ENCODE peak calls at places on chromosomes 3 and 15, in eight cellular contexts. L is AG04449, S is right lobe of liver, T is psoas muscle, O is Calu3, X is progenitor cell of endocrine pancreas, M is brain microvascular endothelial cell, P is MCF 10A. I is an unnamed sample.

GRCh38 chr3:385151-385550 is 188.6 kb downstream of the CHL1 start:
- DNase-seq in O (no peak), P (no peak), T (no peak), X (no peak), M (peak; percentile 2), L (no peak), S (no peak), I (no peak)

GRCh38 chr3:40994611-40995010 is 204.7 kb upstream of the CTNNB1 start:
- DNase-seq in X (no peak), S (no peak), P (no peak), L (no peak), T (no peak), O (no peak), M (no peak), I (no peak)

GRCh38 chr3:150015906-150016305 is 45.2 kb upstream of the PFN2 start:
- DNase-seq in T (no peak), L (no peak), M (no peak), O (no peak), S (no peak), P (no peak), X (no peak), I (no peak)

GRCh38 chr3:118637866-118638265 is 396.8 kb downstream of the IGSF11 start:
- DNase-seq in T (no peak), O (no peak), S (no peak), M (no peak), X (no peak), P (no peak), L (no peak), I (no peak)

GRCh38 chr15:94984886-94985285 is 753.5 kb downstream of the MCTP2 start:
- DNase-seq in O (no peak), S (no peak), P (no peak), T (no peak), M (no peak), L (no peak), X (no peak), I (no peak)

GRCh38 chr3:17151598-17152373 is 267.0 kb downstream of the PLCL2 start:
- DNase-seq in O (no peak), X (no peak), P (no peak), M (peak; percentile 43), S (no peak), T (peak; percentile 50), L (no peak), I (no peak)

GRCh38 chr3:14295777-14296176 is 106.6 kb upstream of the SLC6A6 start:
- DNase-seq in T (no peak), P (no peak), M (no peak), O (no peak), L (no peak), S (no peak), X (no peak), I (no peak)

GRCh38 chr3:184597783-184598182 is 36.2 kb downstream of the EPHB3 start:
- DNase-seq in X (no peak), S (no peak), M (no peak), P (no peak), T (peak; percentile 48), O (peak; percentile 66), L (no peak), I (no peak)

GRCh38 chr15:63210151-63211051 is 21.0 kb downstream of the RAB8B start:
- DNase-seq in X (no peak), S (no peak), M (no peak), P (no peak), O (no peak), T (no peak), L (no peak), I (no peak)

GRCh38 chr3:193240850-193241706 is at the start of gene PLAAT1:
- DNase-seq in S (peak; percentile 64), X (peak; percentile 62), P (peak; percentile 36), L (no peak), O (peak; percentile 90), M (no peak), T (peak; percentile 90), I (no peak)

GRCh38 chr15:93221754-93222153 is 132.7 kb upstream of the RGMA start:
- DNase-seq in O (no peak), T (no peak), X (no peak), P (no peak), M (no peak), S (no peak), L (no peak), I (no peak)

GRCh38 chr15:40283615-40284306 is 897 bp upstream of the ANKRD63 start:
- DNase-seq in O (no peak), P (no peak), M (no peak), T (no peak), L (no peak), X (no peak), S (no peak), I (no peak)

GRCh38 chr3:120224249-120224648 is 60.8 kb downstream of the GPR156 start:
- DNase-seq in P (no peak), M (no peak), T (no peak), L (no peak), O (no peak), X (no peak), S (no peak), I (no peak)

GRCh38 chr3:177228601-177229190 is 31.4 kb upstream of the TBL1XR1 start:
- DNase-seq in L (no peak), O (no peak), T (no peak), P (no peak), M (no peak), X (no peak), S (no peak), I (no peak)

GRCh38 chr3:177234121-177234520 is 36.8 kb upstream of the TBL1XR1 start:
- DNase-seq in T (no peak), S (no peak), P (no peak), O (no peak), L (no peak), X (no peak), M (no peak), I (no peak)

GRCh38 chr3:177230641-177231040 is 33.4 kb upstream of the TBL1XR1 start:
- DNase-seq in M (no peak), S (no peak), T (no peak), O (no peak), L (no peak), P (no peak), X (no peak), I (no peak)

GRCh38 chr3:177231237-177231636 is 34.0 kb upstream of the TBL1XR1 start:
- DNase-seq in L (no peak), M (no peak), T (no peak), X (no peak), S (no peak), O (no peak), P (no peak), I (no peak)

GRCh38 chr3:177229791-177230190 is 32.5 kb upstream of the TBL1XR1 start:
- DNase-seq in P (peak; percentile 33), L (no peak), O (no peak), T (no peak), S (no peak), M (no peak), X (no peak), I (no peak)
- TF ChIP-seq CTCF in P (no peak), L (no peak), O (no peak), T (no peak), S (no peak), M (no peak), X (no peak), I (no peak)

GRCh38 chr3:109025896-109026295 is 72.2 kb upstream of the GUCA1C start:
- DNase-seq in S (no peak), P (no peak), L (no peak), X (no peak), M (no peak), O (no peak), T (no peak), I (no peak)

GRCh38 chr3:109023656-109024254 is 70.1 kb upstream of the GUCA1C start:
- DNase-seq in X (no peak), P (peak; percentile 55), O (peak; percentile 49), M (peak; percentile 39), L (peak; percentile 5), S (no peak), T (no peak), I (no peak)

GRCh38 chr3:109033000-109033660 is 79.5 kb upstream of the GUCA1C start:
- DNase-seq in S (no peak), M (no peak), X (no peak), P (no peak), T (no peak), O (no peak), L (no peak), I (no peak)

DNA sequence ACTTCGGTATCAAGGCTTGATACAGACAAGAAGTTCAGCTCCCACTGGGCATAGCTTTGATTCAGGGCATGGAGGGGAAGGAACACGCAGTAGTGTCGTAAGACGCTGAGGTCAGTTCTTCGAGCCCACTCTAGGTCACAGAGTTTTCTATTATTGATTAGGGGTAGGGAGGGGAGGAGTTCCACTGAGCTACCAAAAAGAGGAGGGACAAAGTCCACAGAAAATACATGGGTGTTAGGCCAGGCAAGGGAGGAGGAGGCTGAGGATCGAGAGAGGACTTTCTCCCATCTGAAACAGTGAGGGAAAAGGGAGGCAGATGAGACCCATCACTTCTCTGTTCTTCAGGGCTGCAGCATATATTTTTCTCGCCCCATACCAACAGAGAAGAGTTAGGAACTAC is 75.1 kb upstream of the GUCA1C start:
- DNase-seq in S (no peak), M (no peak), L (no peak), T (no peak), O (no peak), P (no peak), X (no peak), I (no peak)
- TF ChIP-seq CTCF in S (no peak), M (no peak), L (no peak), T (no peak), O (no peak), P (no peak), X (no peak), I (no peak)

DNA sequence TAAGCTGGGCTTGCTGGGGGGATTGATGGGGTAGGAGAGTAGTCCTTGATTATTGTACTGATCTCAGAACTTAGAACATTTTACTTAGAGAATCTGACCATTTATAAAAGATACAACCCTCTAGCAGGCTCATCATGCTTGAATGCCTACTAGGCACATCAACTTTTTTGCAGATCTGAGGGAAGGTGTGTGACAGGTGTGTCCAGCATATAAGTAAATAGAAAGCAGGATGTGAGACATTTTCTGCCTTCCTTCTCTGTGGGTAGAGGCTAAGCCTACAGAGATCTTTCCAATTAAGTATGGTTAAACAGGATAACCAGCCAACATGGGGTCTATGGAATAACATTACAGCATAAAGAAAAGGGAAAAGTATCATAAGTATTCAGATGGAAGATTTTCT is 159.1 kb downstream of the AKAP13 start:
- DNase-seq in X (no peak), O (no peak), L (no peak), S (no peak), M (no peak), T (no peak), P (no peak), I (no peak)
- TF ChIP-seq CTCF in X (no peak), O (no peak), L (no peak), S (no peak), M (no peak), T (no peak), P (no peak), I (no peak)

DNA sequence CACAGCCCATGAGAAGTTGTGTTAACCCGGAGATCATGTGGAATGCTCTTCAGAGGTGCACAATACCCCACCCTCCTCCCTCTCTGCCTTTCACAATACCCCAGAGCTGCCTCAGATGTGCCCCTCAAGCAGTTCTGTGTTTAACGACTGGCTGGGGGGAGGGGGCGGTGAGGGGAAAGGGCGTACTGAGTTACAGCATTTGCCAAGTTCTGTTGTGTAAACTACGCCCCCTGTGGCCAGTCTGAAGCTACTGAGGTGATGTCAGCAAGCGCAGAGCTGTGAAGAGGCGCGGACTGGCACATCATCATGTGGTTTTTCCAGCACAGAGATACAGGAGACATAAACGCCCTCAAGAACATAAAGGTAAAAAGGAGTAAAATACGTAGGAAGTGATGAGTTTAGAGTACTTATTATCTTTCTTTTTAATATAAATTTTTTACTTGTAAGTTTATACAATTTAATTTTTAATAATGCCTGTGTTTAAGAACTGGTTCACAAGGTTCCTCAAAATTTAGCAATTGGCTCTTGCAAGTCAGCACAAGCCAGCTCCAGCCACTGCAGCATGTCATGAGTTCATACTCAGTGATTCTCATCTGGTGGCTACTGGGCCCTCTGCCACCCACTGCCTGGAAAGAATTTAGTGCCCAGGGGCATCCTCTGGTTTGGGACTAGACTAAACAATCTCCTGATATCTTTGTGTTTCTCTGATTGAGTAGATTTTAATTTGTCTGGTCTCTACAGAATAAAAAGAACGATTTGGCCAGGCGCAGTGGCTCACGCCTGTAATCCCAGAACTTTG is 1.7 kb downstream of the EPB42 start:
- DNase-seq in M (no peak), L (no peak), X (no peak), T (no peak), O (no peak), S (no peak), P (peak; percentile 88), I (no peak)
- TF ChIP-seq CTCF in M (peak; percentile 61), L (peak; percentile 11), X (peak; percentile 47), T (no peak), O (no peak), S (no peak), P (peak; percentile 35), I (no peak)

I was measured in activated B cell treated with CpG ODN at 0.5 μM for 24 hours.